ENCODE peak calls at places on chromosomes 16 and 17, in five cellular contexts. Y is ascending aorta, Q is heart right ventricle, G is endothelial cell of umbilical vein, S is prostate gland. R is an unnamed sample.

GRCh38 chr17:27244481-27245223 is 49.3 kb upstream of the WSB1 start:
- DNase-seq in Q (peak), Y (peak), S (peak), G (peak), R (peak)

GRCh38 chr16:66899945-66900688 is 18.6 kb downstream of the CDH16 start:
- DNase-seq in Y (no peak), S (no peak), G (peak), Q (peak), R (peak)

GRCh38 chr17:45371414-45372324 is 54.8 kb upstream of the MAP3K14 start:
- DNase-seq in G (peak), Y (no peak), S (peak), Q (peak), R (peak)

GRCh38 chr16:30025156-30025555 is 2.2 kb downstream of the C16orf92 start:
- DNase-seq in G (no peak), Q (no peak), Y (no peak), S (no peak), R (no peak)

GRCh38 chr16:52577130-52577706 is 30.3 kb upstream of the TOX3 start:
- DNase-seq in Y (no peak), G (no peak), Q (no peak), S (no peak), R (no peak)

GRCh38 chr16:47617732-47618131 is 156.6 kb downstream of the PHKB start:
- DNase-seq in G (no peak), Y (no peak), Q (no peak), S (no peak), R (no peak)

GRCh38 chr16:90061437-90061836 is 15.7 kb downstream of the PRDM7 start:
- DNase-seq in Q (no peak), Y (no peak), G (no peak), S (no peak), R (no peak)

GRCh38 chr16:84144301-84144858 is 597 bp downstream of the HSDL1 start:
- DNase-seq in G (peak), Q (peak), S (peak), Y (no peak), R (no peak)

GRCh38 chr17:33303254-33303653 is 10.2 kb upstream of the ASIC2 start:
- DNase-seq in Q (no peak), G (no peak), Y (no peak), S (no peak), R (no peak)

GRCh38 chr16:88694221-88695087 is 8.1 kb upstream of the SNAI3 start:
- DNase-seq in S (no peak), Y (no peak), G (no peak), Q (no peak), R (no peak)

GRCh38 chr17:4215882-4216411 is 47.8 kb downstream of the ANKFY1 start:
- DNase-seq in Q (no peak), Y (no peak), G (no peak), S (no peak), R (no peak)

GRCh38 chr17:56727876-56728617 is 105.7 kb downstream of the C17orf67 start:
- DNase-seq in G (no peak), Q (no peak), Y (no peak), S (no peak), R (no peak)

GRCh38 chr16:52537463-52537862 is 9.5 kb downstream of the TOX3 start:
- DNase-seq in S (no peak), G (no peak), Q (no peak), Y (no peak), R (no peak)

GRCh38 chr17:36849871-36850348 is 87.4 kb upstream of the LHX1 start:
- DNase-seq in Y (no peak), S (no peak), G (peak), Q (no peak), R (no peak)

GRCh38 chr17:66460558-66460957 is 158.1 kb downstream of the PRKCA start:
- DNase-seq in Q (no peak), Y (no peak), G (no peak), S (no peak), R (no peak)

GRCh38 chr17:4536742-4537411 is 18.3 kb downstream of the MYBBP1A start:
- DNase-seq in G (peak), Y (no peak), Q (no peak), S (no peak), R (no peak)

GRCh38 chr17:66807182-66807581 is 27.7 kb upstream of the CACNG5 start:
- DNase-seq in S (no peak), G (no peak), Y (no peak), Q (no peak), R (no peak)

GRCh38 chr17:82687375-82687861 is 11.1 kb downstream of the RAB40B start:
- DNase-seq in S (peak), Y (no peak), Q (no peak), G (no peak), R (no peak)

DNA sequence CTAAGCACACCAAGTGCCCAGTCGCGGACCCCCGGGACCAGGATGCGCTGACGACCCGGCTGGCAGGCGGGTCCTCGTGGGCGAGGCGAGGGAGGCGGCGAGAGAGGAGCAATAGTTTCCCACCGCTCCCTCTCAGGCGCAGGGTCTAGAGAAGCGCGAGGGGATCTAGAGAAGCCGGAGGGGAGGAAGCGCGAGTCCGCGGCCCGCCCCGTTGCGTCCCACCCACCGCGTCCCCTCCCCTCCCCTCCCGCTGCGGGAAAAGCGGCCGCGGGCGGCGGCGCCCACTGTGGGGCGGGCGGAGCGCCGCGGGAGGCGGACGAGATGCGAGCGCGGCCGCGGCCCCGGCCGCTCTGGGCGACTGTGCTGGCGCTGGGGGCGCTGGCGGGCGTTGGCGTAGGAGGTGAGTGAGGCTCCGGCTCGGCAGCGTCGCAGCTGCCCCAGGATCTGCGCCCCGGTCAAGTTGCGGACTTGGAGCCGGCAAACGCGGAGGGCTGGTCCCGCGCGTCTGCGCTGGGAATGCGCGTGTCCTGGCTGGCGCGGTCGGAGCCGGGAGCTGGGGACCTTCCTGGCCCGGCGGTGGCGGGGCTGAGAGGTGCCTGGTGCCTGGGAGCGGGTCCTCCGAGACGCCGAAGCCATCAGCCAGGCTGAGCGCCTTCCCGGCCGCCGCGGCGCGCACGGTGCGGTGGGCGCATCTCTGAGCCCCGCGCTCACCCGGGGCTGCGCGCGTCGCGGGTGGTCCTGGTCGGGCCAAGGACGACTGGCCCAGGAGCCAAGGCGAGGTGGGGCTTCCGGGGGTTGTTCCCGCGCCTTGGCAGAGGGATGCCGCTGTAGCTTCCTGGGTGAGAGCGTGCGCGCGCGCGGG is at the start of gene ITGB3:
- DNase-seq in Q (peak), G (peak), Y (no peak), S (peak), R (no peak)
- TF ChIP-seq CTCF in Q (peak), G (peak), Y (peak), S (no peak), R (no peak)

GRCh38 chr16:79597277-79597676 is 3.3 kb downstream of the MAF start:
- DNase-seq in Y (no peak), Q (no peak), G (no peak), S (no peak), R (no peak)
- H3K4me3 ChIP-seq in Y (peak), Q (peak), G (no peak), S (peak), R (peak)

DNA sequence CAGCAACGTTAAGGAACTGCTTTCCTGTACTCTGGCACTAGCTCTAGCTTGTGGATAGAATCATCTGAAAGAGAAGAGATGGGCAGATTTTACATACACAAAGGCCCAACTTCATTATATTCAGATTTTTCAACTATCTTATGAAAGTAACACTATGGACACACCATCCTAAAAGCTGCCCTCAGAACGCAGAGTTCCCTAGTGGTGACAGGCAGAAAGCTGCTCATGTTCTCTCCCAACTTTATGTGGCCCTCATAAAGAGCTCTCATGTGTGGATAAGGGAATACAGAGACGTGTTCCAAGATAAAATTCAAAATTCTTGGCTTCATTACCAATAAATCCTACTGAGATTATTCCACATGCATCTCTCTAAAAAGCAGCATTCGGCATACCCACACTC is 1.5 kb downstream of the CFAP20 start:
- DNase-seq in Q (no peak), S (no peak), G (peak), Y (no peak), R (no peak)
- TF ChIP-seq CTCF in Q (peak), S (no peak), G (peak), Y (no peak), R (no peak)

DNA sequence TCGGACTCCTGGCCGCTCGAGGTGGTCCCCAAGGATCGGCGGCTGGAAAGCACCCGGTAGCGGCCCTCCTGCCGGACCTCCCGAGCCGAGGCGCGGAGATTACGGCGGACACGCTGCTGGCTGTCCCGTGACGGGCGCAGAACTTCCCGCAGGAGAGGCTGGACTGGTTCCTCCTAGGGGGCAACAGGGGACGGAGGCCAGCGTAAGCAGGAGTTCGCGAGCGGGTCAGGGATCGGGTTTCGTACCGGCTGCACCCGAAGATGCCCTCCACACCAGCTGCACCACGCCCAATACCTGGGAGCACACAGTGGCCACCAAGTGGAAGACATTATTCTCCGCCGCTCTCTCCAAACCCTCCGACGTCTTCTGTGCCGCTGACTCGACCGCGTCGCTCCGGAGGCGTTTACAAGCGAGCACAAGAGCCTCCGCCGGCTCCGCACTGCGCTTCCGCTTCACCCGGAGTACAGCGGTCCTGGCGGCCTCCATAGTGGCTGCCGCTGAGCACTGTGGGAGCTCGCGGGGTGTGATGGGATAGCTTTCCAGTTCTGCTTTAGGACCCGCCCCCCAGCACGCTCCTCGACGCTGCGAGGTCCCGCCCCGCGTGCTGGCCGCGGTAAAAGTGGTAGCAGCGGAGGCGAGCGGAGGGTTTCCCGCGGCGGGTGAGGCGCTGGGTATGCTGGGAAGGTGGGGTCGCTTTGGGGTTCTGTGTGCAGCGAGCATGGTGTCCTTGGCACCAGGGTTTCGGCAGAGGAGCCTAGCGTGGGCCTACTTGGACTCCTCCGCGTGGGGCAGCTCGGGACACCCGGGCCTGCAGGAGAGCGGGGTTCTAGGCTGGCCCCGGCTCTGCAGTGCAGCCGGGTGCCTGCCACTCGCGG is at the start of the genes PRMT7 and SLC7A6OS:
- DNase-seq in G (peak), S (peak), Y (peak), Q (peak), R (peak)
- H3K4me3 ChIP-seq in G (peak), S (peak), Y (peak), Q (peak), R (peak)

DNA sequence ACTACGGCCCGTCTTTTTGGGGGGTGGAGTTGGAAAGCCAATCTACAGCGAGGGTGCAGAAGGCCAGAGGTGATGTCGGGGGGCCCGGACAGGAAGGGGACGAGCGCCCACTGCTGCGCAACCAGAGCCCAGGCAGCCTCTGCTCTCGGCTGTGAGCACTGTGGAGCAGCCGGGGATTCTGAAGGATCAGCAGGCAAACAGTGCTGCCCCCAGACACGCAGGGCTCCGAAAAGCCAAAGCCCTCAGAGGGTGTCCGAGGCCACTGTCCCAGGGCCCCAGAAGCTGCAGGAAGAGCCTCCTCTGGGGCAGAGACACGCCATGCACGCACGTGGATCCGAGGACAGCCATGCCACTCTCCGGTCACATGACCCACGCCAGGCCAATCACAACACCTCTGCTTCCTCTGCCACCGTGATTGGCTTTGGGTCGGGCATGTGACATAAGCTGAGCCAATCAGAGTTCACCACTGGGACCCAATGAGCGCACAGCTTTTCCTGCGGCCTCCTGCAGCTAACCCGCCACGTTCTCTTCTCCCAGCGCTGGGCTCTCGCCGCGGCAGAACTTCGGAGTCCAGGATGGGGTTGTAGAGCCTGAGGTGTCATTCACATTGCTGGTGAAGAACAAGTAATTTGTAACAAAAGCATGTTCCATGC is 40.7 kb downstream of the ACTG1 start:
- DNase-seq in G (peak), Y (no peak), S (peak), Q (no peak), R (peak)
- TF ChIP-seq CTCF in G (no peak), Y (no peak), S (no peak), Q (peak), R (no peak)

GRCh38 chr17:28667870-28668269 is 5.9 kb downstream of the SUPT6H start:
- DNase-seq in Q (no peak), Y (no peak), S (no peak), G (no peak), R (no peak)
- H3K4me3 ChIP-seq in Q (no peak), Y (no peak), S (no peak), G (no peak), R (no peak)

GRCh38 chr16:10608687-10609409 is 28.4 kb upstream of the EMP2 start:
- DNase-seq in G (no peak), Q (no peak), S (no peak), Y (no peak), R (no peak)
- TF ChIP-seq CTCF in G (no peak), Q (no peak), S (no peak), Y (no peak), R (no peak)

DNA sequence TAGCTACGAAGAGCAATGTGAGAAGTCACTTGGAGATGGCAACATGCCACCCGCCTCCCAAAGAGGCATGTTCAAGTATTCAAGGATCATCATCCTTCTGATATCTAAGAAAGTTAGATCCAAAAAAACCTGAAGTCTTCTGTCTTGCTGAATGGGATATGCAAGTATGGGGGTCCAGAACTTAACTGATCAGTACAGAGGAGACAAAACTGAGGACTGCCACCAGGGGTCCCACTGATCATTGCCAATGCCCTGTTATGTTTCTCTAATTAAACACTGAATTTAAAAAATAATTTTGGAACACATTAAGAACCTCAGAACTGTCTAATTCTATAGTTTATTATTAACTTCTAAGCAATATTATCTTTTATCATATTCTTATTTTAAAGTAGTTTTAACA is 99.7 kb downstream of the CDH8 start:
- DNase-seq in Q (no peak), G (no peak), S (no peak), Y (no peak), R (no peak)
- H3K4me3 ChIP-seq in Q (no peak), G (no peak), S (no peak), Y (no peak), R (no peak)